ENCODE peak calls at places on chromosomes 16 and 17, in six cellular contexts. N is tibial nerve; S is psoas muscle; D is activated T-helper 1 cell treated with Interleukin-2 at 50 U/mL for 16 hours; A is cardiac fibroblast; W is CD8-positive, alpha-beta T cell. H is an unnamed sample.

GRCh38 chr17:5837055-5837491 is 233.1 kb upstream of the WSCD1 start:
- DNase-seq in D (no peak), N (no peak), S (no peak), A (peak), W (no peak), H (peak)

GRCh38 chr16:3509470-3509928 is 8.7 kb downstream of the CLUAP1 start:
- DNase-seq in A (no peak), D (peak), W (peak), S (no peak), N (no peak), H (peak)

GRCh38 chr16:57803413-57803990 is 1.2 kb upstream of the KIFC3 start:
- DNase-seq in A (no peak), D (no peak), S (no peak), W (no peak), N (no peak), H (no peak)

GRCh38 chr16:85301171-85301690 is 189.0 kb upstream of the CIBAR2 start:
- DNase-seq in W (no peak), N (no peak), S (no peak), D (no peak), A (no peak), H (no peak)

GRCh38 chr16:54931041-54931756 is 534 bp downstream of the IRX5 start:
- DNase-seq in A (peak), N (no peak), D (no peak), W (no peak), S (peak), H (peak)

GRCh38 chr16:86993426-86994110 is 323.6 kb downstream of the C16orf95 start:
- DNase-seq in D (no peak), A (no peak), N (no peak), W (no peak), S (no peak), H (no peak)

GRCh38 chr16:81003610-81004460 is 2.9 kb downstream of the CMC2 start:
- DNase-seq in N (no peak), A (peak), D (no peak), S (no peak), W (no peak), H (no peak)

GRCh38 chr17:53127331-53127730 is 695.4 kb upstream of the KIF2B start:
- DNase-seq in N (no peak), D (no peak), W (no peak), S (no peak), A (no peak), H (no peak)

GRCh38 chr17:40349477-40350409 is 14.8 kb downstream of the GJD3 start:
- DNase-seq in W (no peak), N (no peak), S (peak), A (no peak), D (no peak), H (peak)

GRCh38 chr16:86142801-86143236 is 243.9 kb downstream of the IRF8 start:
- DNase-seq in S (no peak), A (no peak), N (no peak), W (no peak), D (no peak), H (peak)

H was measured in NCI-H226.